ENCODE peak calls at places on chromosomes 2 and 18, in five cellular contexts. P is PC-9, A is neural progenitor cell, K is neuronal stem cell, U is MM.1S. T is an unnamed sample. For H3K27me3, the result is how much of the 10 kb centered on the place peaks cover.

GRCh38 chr2:102446936-102447335 is 24.0 kb downstream of the IL18RAP start:
- DNase-seq in A (no peak), K (no peak), P (no peak), U (no peak), T (no peak)

GRCh38 chr2:9971105-9971818 is 19.8 kb downstream of the GRHL1 start:
- DNase-seq in P (peak), A (no peak), K (no peak), U (no peak), T (no peak)

GRCh38 chr2:204749319-204749718 is 204.0 kb downstream of the PARD3B start:
- DNase-seq in P (no peak), A (no peak), U (no peak), K (no peak), T (peak)

GRCh38 chr2:119939915-119940314 is 73.0 kb upstream of the EPB41L5 start:
- DNase-seq in U (no peak), A (no peak), K (no peak), P (no peak), T (no peak)

GRCh38 chr2:219368690-219369108 is 19.0 kb downstream of the DNPEP start:
- DNase-seq in K (no peak), U (no peak), P (peak), A (no peak), T (peak)

GRCh38 chr2:38650717-38651116 is 15.2 kb upstream of the GALM start:
- DNase-seq in P (no peak), A (no peak), U (no peak), K (no peak), T (no peak)

GRCh38 chr18:53544926-53545325 is 679.5 kb downstream of the MBD2 start:
- DNase-seq in A (no peak), P (no peak), K (no peak), U (no peak), T (no peak)

GRCh38 chr2:231133365-231134114 is 8.7 kb upstream of the HTR2B start:
- DNase-seq in K (no peak), A (no peak), U (no peak), P (no peak), T (peak)

GRCh38 chr2:11585071-11585470 is 51.2 kb downstream of the GREB1 start:
- DNase-seq in K (no peak), A (no peak), P (no peak), U (no peak), T (no peak)

GRCh38 chr2:160381425-160381951 is 112.1 kb downstream of the RBMS1 start:
- DNase-seq in A (no peak), U (no peak), K (no peak), P (no peak), T (no peak)

GRCh38 chr2:176165598-176166055 is 8.5 kb downstream of the HOXD3 start:
- DNase-seq in U (no peak), P (no peak), K (no peak), A (no peak), T (no peak)

GRCh38 chr18:35430721-35431441 is 53.7 kb upstream of the ZNF396 start:
- DNase-seq in U (no peak), P (no peak), K (no peak), A (no peak), T (no peak)

GRCh38 chr2:10435427-10436204 is 12.5 kb downstream of the ODC1 start:
- DNase-seq in A (no peak), U (no peak), K (no peak), P (no peak), T (peak)

GRCh38 chr2:28628987-28629386 is 122.6 kb upstream of the PPP1CB start:
- DNase-seq in K (no peak), A (no peak), U (no peak), P (no peak), T (no peak)

GRCh38 chr2:8477511-8478132 is 204.2 kb upstream of the ID2 start:
- DNase-seq in A (no peak), K (no peak), U (peak), P (peak), T (no peak)

GRCh38 chr2:147846382-147847081 is 1.7 kb downstream of the ACVR2A start:
- DNase-seq in A (no peak), K (no peak), P (no peak), U (no peak), T (peak)

GRCh38 chr2:72924353-72925240 is 7.3 kb downstream of the EMX1 start:
- DNase-seq in A (peak), P (no peak), U (no peak), K (no peak), T (peak)

GRCh38 chr18:12904012-12904516 is 20.0 kb upstream of the PTPN2 start:
- DNase-seq in U (no peak), A (no peak), P (no peak), K (no peak), T (peak)

GRCh38 chr2:64492272-64492671 is 31.9 kb upstream of the AFTPH start:
- DNase-seq in P (no peak), A (no peak), U (no peak), K (no peak), T (no peak)

GRCh38 chr18:63158012-63158631 is 161.4 kb downstream of the BCL2 start:
- DNase-seq in P (no peak), U (peak), K (no peak), A (no peak), T (no peak)

GRCh38 chr2:215748446-215748845 is 264.9 kb downstream of the MREG start:
- DNase-seq in A (no peak), P (no peak), K (no peak), U (no peak), T (no peak)

GRCh38 chr18:36334798-36335197 is 37.3 kb downstream of the FHOD3 start:
- DNase-seq in K (no peak), U (no peak), P (no peak), A (no peak), T (no peak)

GRCh38 chr18:63213331-63213900 is 106.2 kb downstream of the BCL2 start:
- DNase-seq in P (no peak), A (no peak), K (no peak), U (no peak), T (no peak)

GRCh38 chr2:31778153-31778552 is 197.4 kb upstream of the SRD5A2 start:
- DNase-seq in P (no peak), K (no peak), A (no peak), U (no peak), T (peak)

GRCh38 chr18:62751341-62751821 is 36.0 kb downstream of the PHLPP1 start:
- DNase-seq in U (no peak), A (peak), P (no peak), K (peak), T (no peak)

GRCh38 chr2:69020496-69020895 is 7.5 kb downstream of the ANTXR1 start:
- DNase-seq in P (no peak), A (no peak), K (no peak), U (no peak), T (no peak)

GRCh38 chr2:69017876-69018275 is 4.9 kb downstream of the ANTXR1 start:
- DNase-seq in K (no peak), U (no peak), A (no peak), P (no peak), T (no peak)

GRCh38 chr2:69013837-69014796 is 1.1 kb downstream of the ANTXR1 start:
- DNase-seq in K (no peak), U (peak), P (no peak), A (peak), T (peak)

GRCh38 chr2:69018629-69019227 is 5.7 kb downstream of the ANTXR1 start:
- DNase-seq in U (no peak), P (no peak), K (no peak), A (no peak), T (no peak)

DNA sequence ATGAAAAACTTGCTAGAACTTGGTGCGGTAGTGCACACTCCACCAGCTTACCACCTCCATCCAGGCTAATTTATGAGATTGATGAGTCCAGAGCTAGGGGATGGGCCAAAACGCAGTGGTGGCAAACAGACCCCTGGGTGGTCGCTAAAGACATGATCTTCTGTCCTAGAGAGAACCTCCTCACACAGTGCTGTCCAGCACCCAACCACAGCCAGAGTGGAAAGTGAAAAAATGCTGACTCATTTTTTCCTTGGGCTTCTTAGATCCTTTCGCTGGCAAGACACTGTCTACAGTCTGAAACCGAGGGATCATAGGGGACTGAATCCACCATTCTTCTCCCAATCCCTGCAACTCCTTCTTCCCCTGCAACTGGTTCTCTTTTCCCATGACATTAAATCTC is 4.1 kb downstream of the ANTXR1 start:
- DNase-seq in K (no peak), U (no peak), P (no peak), A (no peak), T (no peak)
- H2AFZ ChIP-seq in K (no peak), U (no peak), P (no peak), A (no peak), T (no peak)

GRCh38 chr2:240868286-240869108 is at the start of gene AGXT:
- DNase-seq in K (no peak), P (peak), A (no peak), U (no peak), T (peak)

GRCh38 chr2:240869109-240869955 is 708 bp downstream of the AGXT start:
- DNase-seq in U (no peak), A (no peak), P (no peak), K (no peak), T (peak)

GRCh38 chr2:240864475-240864874 is 4.1 kb upstream of the AGXT start:
- DNase-seq in P (no peak), U (no peak), A (no peak), K (no peak), T (peak)

GRCh38 chr2:240861547-240861946 is 7.1 kb upstream of the AGXT start:
- DNase-seq in A (no peak), K (no peak), U (no peak), P (peak), T (peak)

DNA sequence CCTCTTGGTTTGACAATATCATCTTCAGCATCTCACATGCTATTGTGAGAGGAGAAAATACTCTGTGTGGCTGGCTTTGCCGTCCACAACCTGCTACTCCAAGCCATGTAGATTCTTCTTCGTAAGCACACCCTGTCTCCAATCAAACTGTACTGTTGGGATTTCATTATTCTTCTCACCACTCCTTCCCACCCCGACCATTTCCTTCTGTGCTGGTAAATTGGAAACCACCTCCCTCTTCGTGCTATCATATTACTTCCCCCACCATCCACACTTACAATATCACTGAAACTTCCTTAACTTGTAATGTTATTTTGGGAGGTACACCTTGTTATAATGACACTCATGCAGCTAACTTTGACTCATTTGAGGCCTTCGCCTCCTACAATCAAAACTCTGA is 3.2 kb upstream of the AGXT start:
- DNase-seq in U (no peak), P (no peak), A (no peak), K (no peak), T (peak)
- H3K27me3 ChIP-seq in U (half or more), P (under half), A (under half), K (under half), T (under half)

GRCh38 chr2:233241803-233242202 is 9.7 kb upstream of the ATG16L1 start:
- DNase-seq in U (no peak), P (no peak), K (no peak), A (no peak), T (no peak)
- H2AFZ ChIP-seq in U (no peak), P (no peak), K (no peak), A (no peak), T (no peak)

DNA sequence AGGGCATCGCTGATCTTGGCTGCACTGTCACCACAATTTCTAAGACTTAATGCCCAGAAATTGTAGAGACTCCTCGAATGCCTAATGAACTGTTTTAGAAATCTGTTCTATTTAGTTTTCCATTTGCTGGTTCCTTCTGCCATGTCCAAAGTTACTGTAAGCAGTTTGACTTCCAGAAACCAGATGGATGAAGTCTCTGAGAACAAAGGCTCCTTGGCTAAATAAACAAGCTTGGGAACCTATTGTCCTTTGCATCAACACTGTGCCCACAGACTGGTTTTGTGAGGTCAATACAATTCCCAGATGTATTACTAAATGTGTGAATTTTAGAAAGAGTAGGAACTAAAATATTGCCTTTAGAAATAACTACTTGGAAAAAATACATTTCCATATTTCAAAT is 600.2 kb downstream of the NYAP2 start:
- DNase-seq in K (no peak), U (no peak), A (no peak), P (no peak), T (no peak)
- H3K27me3 ChIP-seq in K (under half), U (under half), A (under half), P (under half), T (under half)

DNA sequence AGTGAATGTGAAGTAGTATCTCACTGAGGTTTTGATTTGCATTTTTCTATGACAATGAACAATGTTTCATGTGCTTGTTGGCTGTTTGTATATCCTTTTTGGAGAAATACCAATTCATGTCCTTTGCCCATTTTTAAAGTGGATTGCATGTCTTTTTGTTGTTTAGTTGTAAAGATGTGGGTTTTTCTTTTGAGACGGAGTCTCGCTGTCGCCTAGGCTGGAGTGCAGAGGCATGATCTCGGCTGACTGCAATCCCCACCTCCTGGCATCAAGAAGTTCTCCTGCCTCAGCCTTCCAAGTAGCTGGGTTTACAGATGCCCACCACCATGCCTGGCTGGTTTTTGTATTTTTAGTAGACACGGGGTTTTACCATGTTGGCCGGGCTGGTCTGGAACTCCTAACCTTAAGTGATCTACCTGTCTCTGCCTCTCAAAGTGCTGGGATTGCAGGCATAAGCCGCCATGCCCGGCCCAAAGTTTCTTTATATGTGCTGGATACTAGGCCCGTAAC is 236.7 kb downstream of the MYCN start:
- DNase-seq in K (no peak), A (no peak), U (no peak), P (no peak), T (no peak)
- H2AFZ ChIP-seq in K (no peak), A (no peak), U (no peak), P (no peak), T (no peak)

DNA sequence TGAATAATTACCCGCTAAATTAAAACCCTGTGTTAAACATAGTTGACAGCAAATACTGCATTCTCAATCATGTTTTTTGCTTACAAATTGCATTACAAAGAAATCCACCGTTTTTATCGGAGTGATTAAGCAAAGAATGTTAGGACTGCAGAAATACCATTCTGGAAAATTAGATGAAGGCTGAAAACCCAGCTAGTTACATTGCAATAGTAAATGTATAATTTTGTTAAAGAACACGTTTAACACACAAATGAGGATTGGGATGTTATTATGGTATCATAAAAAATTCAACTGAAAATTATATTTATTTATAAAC is 12.3 kb upstream of the GBX2 start:
- DNase-seq in P (no peak), K (no peak), A (no peak), U (no peak), T (peak)
- H3K27me3 ChIP-seq in P (under half), K (under half), A (half or more), U (under half), T (under half)

GRCh38 chr2:29923110-29923721 is 1.8 kb upstream of the ALK start:
- DNase-seq in U (peak), P (peak), A (peak), K (peak), T (peak)

GRCh38 chr2:29916571-29916970 is 4.8 kb downstream of the ALK start:
- DNase-seq in U (no peak), P (no peak), K (no peak), A (no peak), T (no peak)

GRCh38 chr2:29921560-29921915 is at the start of gene ALK:
- DNase-seq in A (peak), U (peak), K (peak), P (no peak), T (peak)

GRCh38 chr2:29920631-29921559 is 491 bp downstream of the ALK start:
- DNase-seq in K (peak), U (peak), P (no peak), A (peak), T (peak)

DNA sequence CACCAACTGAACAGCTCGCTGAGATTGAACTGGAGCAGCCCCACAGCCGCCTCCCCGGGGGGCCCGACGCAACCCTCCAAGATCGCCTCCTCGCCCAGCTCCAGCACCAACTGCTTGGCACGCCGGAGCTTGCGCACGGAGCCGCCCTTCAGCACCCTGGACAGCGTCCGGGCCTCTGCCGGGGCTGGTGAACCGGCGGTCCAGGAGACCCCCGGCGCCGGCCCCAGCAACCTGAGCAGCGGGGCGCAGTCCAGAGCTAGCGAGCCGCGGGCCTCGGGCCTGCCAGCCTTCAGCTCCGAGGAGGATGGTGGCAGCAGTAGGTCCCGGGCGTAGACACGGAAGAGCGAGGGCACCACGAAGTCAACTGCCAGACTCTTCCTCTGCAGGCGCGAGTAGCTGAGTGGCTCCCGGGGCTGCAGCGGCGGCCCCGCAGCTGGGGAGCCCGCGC is 1.2 kb downstream of the ALK start:
- DNase-seq in P (no peak), K (peak), A (peak), U (peak), T (peak)
- H2AFZ ChIP-seq in P (no peak), K (peak), A (no peak), U (no peak), T (no peak)

GRCh38 chr2:234955091-234955511 is 3.3 kb downstream of the SH3BP4 start:
- DNase-seq in U (no peak), P (no peak), A (peak), K (no peak), T (no peak)
- H3K27me3 ChIP-seq in U (under half), P (under half), A (under half), K (under half), T (under half)